ENCODE peak calls at places on chromosomes 6 and 20, in ten cellular contexts. S is stomach, H is ascending aorta, G is lung, F is kidney epithelial cell, D is HepG2, A is psoas muscle, J is brain microvascular endothelial cell, X is SJSA1, N is WERI-Rb-1. P is an unnamed sample. For H3K36me3, the result is how much of the 10 kb centered on the place peaks cover.

GRCh38 chr20:41198443-41198842 is 61.1 kb downstream of the PLCG1 start:
- DNase-seq in S (no peak), H (no peak), G (no peak), F (no peak), D (no peak), A (no peak), J (no peak), X (no peak), N (no peak), P (no peak)

GRCh38 chr6:53943410-53943809 is 148.6 kb downstream of the LRRC1 start:
- DNase-seq in S (no peak), H (no peak), G (no peak), F (no peak), D (no peak), A (no peak), J (no peak), X (no peak), N (no peak), P (no peak)

GRCh38 chr6:37176268-37177082 is 6.5 kb downstream of the PIM1 start:
- DNase-seq in S (no peak), H (no peak), G (no peak), F (no peak), D (no peak), A (no peak), J (peak), X (no peak), N (peak), P (no peak)

GRCh38 chr6:116572162-116572561 is 858 bp downstream of the RWDD1 start:
- DNase-seq in S (peak), H (no peak), G (no peak), F (no peak), D (peak), A (peak), J (peak), X (peak), N (peak), P (no peak)

GRCh38 chr20:45032276-45032675 is 66.0 kb downstream of the STK4 start:
- DNase-seq in S (no peak), H (no peak), G (no peak), F (no peak), D (no peak), A (no peak), J (no peak), X (no peak), N (no peak), P (no peak)

GRCh38 chr6:24927985-24928735 is 7.6 kb downstream of the RIPOR2 start:
- DNase-seq in S (no peak), H (no peak), G (no peak), F (no peak), D (no peak), A (no peak), J (peak), X (peak), N (no peak), P (no peak)

GRCh38 chr6:162337412-162337811 is 390.2 kb downstream of the PRKN start:
- DNase-seq in S (no peak), H (no peak), G (no peak), F (no peak), D (no peak), A (no peak), J (no peak), X (no peak), N (peak), P (no peak)

GRCh38 chr6:97497713-97498331 is 214.8 kb upstream of the MMS22L start:
- DNase-seq in S (peak), H (no peak), G (peak), F (peak), D (peak), A (peak), J (peak), X (peak), N (peak), P (peak)

GRCh38 chr6:142378138-142378875 is 76.5 kb downstream of the ADGRG6 start:
- DNase-seq in S (no peak), H (no peak), G (peak), F (no peak), D (peak), A (no peak), J (peak), X (peak), N (no peak), P (no peak)

GRCh38 chr6:109625199-109625598 is 65.8 kb downstream of the AK9 start:
- DNase-seq in S (no peak), H (no peak), G (no peak), F (no peak), D (no peak), A (no peak), J (no peak), X (no peak), N (no peak), P (no peak)

GRCh38 chr6:84525907-84526306 is 238.5 kb downstream of the TBX18 start:
- DNase-seq in S (no peak), H (no peak), G (no peak), F (no peak), D (no peak), A (no peak), J (no peak), X (no peak), N (no peak), P (no peak)

GRCh38 chr6:158849899-158850806 is 31.0 kb upstream of the EZR start:
- DNase-seq in S (peak), H (no peak), G (peak), F (peak), D (peak), A (no peak), J (peak), X (peak), N (no peak), P (no peak)

GRCh38 chr6:162538643-162539064 is 188.9 kb downstream of the PRKN start:
- DNase-seq in S (no peak), H (no peak), G (no peak), F (no peak), D (no peak), A (peak), J (no peak), X (no peak), N (no peak), P (no peak)

GRCh38 chr6:133947302-133947900 is 5.6 kb upstream of the TBPL1 start:
- DNase-seq in S (peak), H (no peak), G (no peak), F (no peak), D (no peak), A (no peak), J (no peak), X (no peak), N (no peak), P (peak)

GRCh38 chr6:67615796-67616195 is 1019.3 kb upstream of the ADGRB3 start:
- DNase-seq in S (no peak), H (no peak), G (no peak), F (no peak), D (no peak), A (no peak), J (peak), X (no peak), N (no peak), P (no peak)

GRCh38 chr6:91634791-91635190 is 1047.9 kb upstream of the MAP3K7 start:
- DNase-seq in S (no peak), H (no peak), G (no peak), F (no peak), D (no peak), A (no peak), J (no peak), X (no peak), N (no peak), P (no peak)

GRCh38 chr6:163370807-163371206 is 43.7 kb upstream of the QKI start:
- DNase-seq in S (no peak), H (no peak), G (no peak), F (no peak), D (no peak), A (no peak), J (no peak), X (no peak), N (no peak), P (no peak)

DNA sequence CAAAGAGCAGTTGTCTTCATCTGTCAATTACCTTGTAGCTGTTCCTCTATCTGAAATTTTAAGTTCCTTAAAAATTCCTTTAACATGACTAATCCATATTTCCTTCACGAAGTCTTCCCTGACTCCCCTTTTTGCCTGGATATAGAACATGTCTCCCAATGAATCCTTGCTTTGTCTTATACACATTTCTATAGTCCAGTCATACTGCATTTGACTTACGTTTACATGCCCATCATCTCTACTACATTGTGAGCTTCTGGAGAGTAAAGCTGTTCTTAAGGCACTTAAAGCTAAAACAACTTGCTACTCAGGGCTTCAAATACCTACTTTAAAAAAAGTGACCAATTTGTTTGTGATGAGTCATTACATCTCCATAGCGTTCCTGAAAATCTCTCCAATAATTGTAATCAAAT is 4.9 kb downstream of the REV3L start:
- DNase-seq in S (no peak), H (no peak), G (no peak), F (no peak), D (peak), A (no peak), J (peak), X (peak), N (no peak), P (no peak)
- H3K4me3 ChIP-seq in S (no peak), H (no peak), G (no peak), F (no peak), D (no peak), A (no peak), J (no peak), X (no peak), N (no peak), P (no peak)

GRCh38 chr20:33640287-33640686 is 21.8 kb upstream of the C20orf144 start:
- DNase-seq in S (no peak), H (no peak), G (no peak), F (no peak), D (peak), A (no peak), J (peak), X (no peak), N (no peak), P (no peak)
- H3K36me3 ChIP-seq in S (under half), H (half or more), G (under half), F (under half), D (under half), A (half or more), J (under half), X (under half), N (half or more), P (under half)

GRCh38 chr20:35437599-35437998 is 429 bp downstream of the GDF5 start:
- DNase-seq in S (no peak), H (no peak), G (no peak), F (no peak), D (no peak), A (no peak), J (no peak), X (no peak), N (no peak), P (no peak)
- H3K4me3 ChIP-seq in S (no peak), H (peak), G (no peak), F (peak), D (no peak), A (peak), J (peak), X (no peak), N (no peak), P (no peak)

GRCh38 chr20:47212606-47213207 is 143.8 kb downstream of the ZMYND8 start:
- DNase-seq in S (no peak), H (no peak), G (no peak), F (no peak), D (no peak), A (no peak), J (no peak), X (no peak), N (no peak), P (no peak)
- H3K36me3 ChIP-seq in S (half or more), H (half or more), G (under half), F (under half), D (half or more), A (half or more), J (half or more), X (half or more), N (half or more), P (under half)

GRCh38 chr6:149483302-149483701 is 1.5 kb downstream of the ZC3H12D start:
- DNase-seq in S (no peak), H (no peak), G (no peak), F (no peak), D (no peak), A (no peak), J (no peak), X (no peak), N (no peak), P (peak)

GRCh38 chr6:149480502-149481280 is 4.1 kb downstream of the ZC3H12D start:
- DNase-seq in S (no peak), H (no peak), G (no peak), F (no peak), D (no peak), A (no peak), J (no peak), X (no peak), N (no peak), P (peak)

GRCh38 chr6:149484733-149485700 is at the start of gene ZC3H12D:
- DNase-seq in S (peak), H (peak), G (no peak), F (no peak), D (peak), A (peak), J (peak), X (peak), N (no peak), P (peak)

GRCh38 chr6:149483849-149484635 is 772 bp downstream of the ZC3H12D start:
- DNase-seq in S (no peak), H (no peak), G (no peak), F (no peak), D (no peak), A (no peak), J (no peak), X (no peak), N (no peak), P (no peak)

DNA sequence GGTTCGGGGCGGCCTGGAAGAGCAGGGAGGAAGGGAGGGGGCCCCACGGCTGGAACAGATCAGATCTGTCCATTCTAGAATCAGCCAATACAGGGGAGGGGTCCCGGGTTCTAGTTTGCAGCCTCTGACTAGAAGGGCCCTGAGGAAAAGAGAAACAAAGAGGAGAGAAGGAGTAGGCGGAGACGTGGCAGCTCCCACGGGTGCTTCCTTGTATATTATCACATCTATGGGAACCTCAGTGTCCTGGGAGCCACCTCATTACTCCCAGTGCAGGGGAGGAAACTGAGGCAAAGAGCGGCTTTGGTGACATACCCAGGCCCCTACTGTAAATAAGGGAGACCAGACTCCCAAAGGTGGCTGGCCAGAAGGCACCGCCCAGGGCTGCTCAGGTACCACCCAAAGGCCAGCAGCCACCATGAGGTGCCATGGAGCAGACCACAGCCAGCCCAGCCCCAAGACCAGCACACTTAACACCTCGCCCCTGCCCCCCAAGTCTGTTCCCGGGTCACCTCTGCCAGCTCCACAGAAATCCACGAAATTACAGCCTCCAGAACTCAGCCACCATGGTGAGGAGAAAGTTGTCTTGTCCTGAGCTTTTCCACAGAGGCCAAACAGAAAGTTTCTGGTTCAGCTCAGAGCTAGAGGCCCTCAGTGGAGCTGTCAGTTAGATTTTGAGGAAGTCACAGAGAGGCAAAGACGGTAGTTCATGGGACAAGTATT is 2.1 kb downstream of the ZC3H12D start:
- DNase-seq in S (no peak), H (no peak), G (no peak), F (no peak), D (no peak), A (no peak), J (no peak), X (no peak), N (no peak), P (no peak)
- H3K4me3 ChIP-seq in S (peak), H (peak), G (no peak), F (no peak), D (no peak), A (peak), J (no peak), X (no peak), N (no peak), P (peak)

DNA sequence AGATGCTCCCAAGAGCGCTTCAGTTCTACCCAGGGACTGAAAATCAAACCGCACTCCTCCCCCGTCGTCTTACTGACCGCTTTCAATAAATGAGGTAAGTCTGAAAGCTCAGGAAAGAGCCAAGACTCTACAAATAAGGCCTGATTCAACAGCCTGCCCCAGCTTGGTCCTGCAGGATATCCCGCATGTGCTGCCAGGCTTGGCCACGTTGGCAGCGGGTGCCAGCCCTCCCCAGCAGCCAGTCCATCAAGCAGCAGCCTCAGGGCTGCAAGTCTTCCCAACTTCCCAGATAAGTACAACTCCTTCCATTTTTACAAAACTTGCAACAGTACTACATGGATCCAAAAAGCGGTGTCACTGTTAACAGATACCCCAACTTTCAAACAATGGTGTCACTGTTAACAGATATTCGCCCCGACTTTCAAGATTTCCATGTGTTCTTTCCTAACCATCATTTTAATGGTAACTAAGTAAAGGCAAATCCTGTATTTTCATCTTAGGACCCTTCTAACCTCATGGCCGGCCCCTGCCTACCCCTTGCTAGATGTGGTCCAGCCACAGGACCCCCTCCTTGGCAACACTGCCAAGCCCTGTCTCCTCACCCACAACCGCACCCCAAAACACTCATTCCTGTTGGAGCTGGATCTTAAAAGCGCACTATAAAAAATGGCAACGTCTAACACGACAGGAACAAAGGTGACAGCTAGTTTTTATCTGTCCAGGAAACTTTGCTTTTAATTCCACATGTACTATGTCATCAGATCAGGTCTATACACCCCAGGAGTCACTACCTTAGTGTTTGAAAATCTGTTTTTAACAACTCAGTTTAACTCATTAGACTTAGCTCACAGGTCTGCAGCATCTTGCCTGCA is 28.0 kb downstream of the DIDO1 start:
- DNase-seq in S (no peak), H (no peak), G (no peak), F (no peak), D (no peak), A (no peak), J (no peak), X (no peak), N (no peak), P (no peak)
- H3K36me3 ChIP-seq in S (under half), H (half or more), G (under half), F (under half), D (under half), A (half or more), J (half or more), X (under half), N (half or more), P (under half)

DNA sequence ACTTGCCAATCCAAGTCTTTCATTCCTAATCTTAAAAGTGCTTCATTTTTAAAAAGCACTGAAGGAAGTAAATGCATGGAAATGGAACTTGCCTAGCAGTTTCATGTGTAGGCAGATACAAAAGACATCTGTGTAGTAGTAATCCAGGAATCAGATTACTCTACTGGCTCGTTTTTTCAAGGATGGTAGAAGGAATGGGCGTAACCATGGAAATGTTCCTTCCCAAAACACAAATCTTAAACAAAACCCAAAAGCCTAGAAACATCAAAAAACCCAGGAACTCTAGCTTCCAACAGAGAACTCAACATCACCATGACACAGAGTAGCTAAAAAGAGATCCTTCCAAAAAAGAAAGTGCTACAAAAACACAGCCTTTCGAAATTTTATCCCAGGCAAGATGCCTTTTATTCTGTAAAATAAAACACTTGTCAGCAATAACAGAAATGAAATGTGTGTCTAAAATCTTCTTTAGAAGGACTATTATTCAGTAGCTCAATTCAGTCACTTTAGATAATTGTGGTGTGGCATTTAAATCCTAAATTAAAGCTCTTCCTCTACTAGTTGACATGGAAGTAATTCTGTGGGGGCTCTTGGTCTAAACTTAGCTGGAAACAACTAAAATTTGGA is 81.7 kb downstream of the FAM217A start:
- DNase-seq in S (no peak), H (no peak), G (no peak), F (no peak), D (no peak), A (no peak), J (peak), X (no peak), N (no peak), P (no peak)
- H3K4me3 ChIP-seq in S (no peak), H (no peak), G (no peak), F (no peak), D (no peak), A (no peak), J (no peak), X (no peak), N (no peak), P (no peak)

DNA sequence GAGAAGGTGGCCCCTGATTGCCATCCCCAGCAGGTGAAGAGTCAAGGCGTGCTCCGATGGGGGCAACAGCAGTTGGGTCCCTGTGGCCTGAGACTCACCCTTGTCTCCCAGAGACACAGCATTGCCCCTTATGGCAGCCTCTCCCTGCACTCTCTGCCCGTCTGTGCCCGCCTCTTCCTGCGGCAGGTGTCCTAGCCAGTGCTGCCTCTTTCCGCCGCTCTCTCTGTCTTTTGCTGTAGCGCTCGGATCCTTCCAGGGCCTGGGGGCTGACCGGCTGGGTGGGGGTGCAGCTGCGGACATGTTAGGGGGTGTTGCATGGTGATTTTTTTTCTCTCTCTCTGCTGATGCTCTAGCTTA is 11.5 kb downstream of the VEGFA start:
- DNase-seq in S (no peak), H (no peak), G (no peak), F (no peak), D (no peak), A (no peak), J (no peak), X (no peak), N (no peak), P (no peak)
- H3K36me3 ChIP-seq in S (half or more), H (under half), G (half or more), F (under half), D (half or more), A (half or more), J (half or more), X (half or more), N (half or more), P (under half)

DNA sequence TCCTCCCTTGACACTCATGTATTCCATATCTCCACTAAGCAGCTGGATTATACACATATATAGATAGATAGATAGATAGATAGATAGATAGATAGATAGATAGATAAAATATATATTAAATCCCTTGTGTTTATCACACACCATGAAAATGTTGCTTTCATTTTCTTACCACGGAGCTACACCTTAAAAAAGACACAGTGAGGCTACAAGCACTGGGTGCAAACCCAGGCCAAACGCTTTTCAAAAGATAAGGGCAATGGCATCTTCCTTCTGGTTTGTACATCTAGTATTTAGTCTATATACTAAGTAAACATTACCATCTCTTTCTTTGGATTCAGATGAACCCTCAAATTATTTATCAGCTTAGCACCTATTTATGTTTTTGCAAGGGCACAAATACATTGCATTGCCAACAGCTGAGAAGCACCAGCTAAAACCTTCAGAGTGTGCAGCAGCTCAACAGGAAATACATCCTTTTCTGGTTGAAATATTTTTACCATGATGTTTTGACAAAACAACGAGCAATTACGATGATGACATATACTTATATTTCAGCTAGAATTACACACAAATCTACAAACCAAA is 377.2 kb downstream of the ESR1 start:
- DNase-seq in S (no peak), H (no peak), G (no peak), F (no peak), D (no peak), A (no peak), J (no peak), X (no peak), N (no peak), P (no peak)
- H3K4me3 ChIP-seq in S (no peak), H (no peak), G (no peak), F (no peak), D (no peak), A (no peak), J (no peak), X (no peak), N (no peak), P (peak)

P was measured in Peyer's patch.